ENCODE peak calls at places on chromosome 12, in ten cellular contexts. H, O, Z, F, Y, M, D, X, N and E are unnamed samples.

GRCh38 chr12:29428630-29429029 is 47.7 kb upstream of the ERGIC2 start:
- DNase-seq in D (no peak), N (no peak), H (no peak), X (peak), Y (no peak), M (peak), O (no peak), F (peak), Z (peak), E (no peak)

GRCh38 chr12:93419388-93420034 is 22.2 kb downstream of the UBE2N start:
- DNase-seq in Y (no peak), N (no peak), F (peak), X (no peak), H (no peak), O (no peak), Z (peak), D (no peak), M (peak), E (peak)

GRCh38 chr12:92695056-92695455 is 7.7 kb upstream of the PLEKHG7 start:
- DNase-seq in O (no peak), X (no peak), H (no peak), N (no peak), Y (no peak), F (no peak), M (no peak), D (no peak), Z (no peak), E (no peak)

GRCh38 chr12:108333898-108334699 is 5.0 kb downstream of the CMKLR1 start:
- DNase-seq in H (no peak), Z (peak), O (no peak), D (no peak), X (no peak), N (no peak), F (peak), M (peak), Y (no peak), E (no peak)

GRCh38 chr12:83190631-83191390 is 504.1 kb downstream of the TMTC2 start:
- DNase-seq in X (no peak), M (no peak), F (no peak), D (no peak), Z (no peak), O (no peak), H (no peak), N (no peak), Y (no peak), E (no peak)

GRCh38 chr12:94285954-94286579 is 137.7 kb downstream of the PLXNC1 start:
- DNase-seq in Y (no peak), H (no peak), F (no peak), O (no peak), N (no peak), M (no peak), Z (no peak), X (no peak), D (no peak), E (no peak)

GRCh38 chr12:75721790-75722189 is 210.4 kb upstream of the KRR1 start:
- DNase-seq in Z (no peak), D (no peak), H (no peak), Y (no peak), O (no peak), N (no peak), X (no peak), F (no peak), M (no peak), E (no peak)

GRCh38 chr12:15336772-15337553 is 14.7 kb downstream of the PTPRO start:
- DNase-seq in N (no peak), O (no peak), M (no peak), F (peak), H (no peak), Y (no peak), D (no peak), X (peak), Z (peak), E (no peak)

GRCh38 chr12:50317198-50317597 is 33.9 kb upstream of the LIMA1 start:
- DNase-seq in O (no peak), F (peak), Z (peak), D (no peak), Y (no peak), M (no peak), H (no peak), N (no peak), X (no peak), E (no peak)

GRCh38 chr12:59873136-59873535 is 277.3 kb downstream of the SLC16A7 start:
- DNase-seq in N (no peak), H (no peak), Y (no peak), D (no peak), F (no peak), O (no peak), M (no peak), X (no peak), Z (no peak), E (no peak)

GRCh38 chr12:112930350-112930749 is 7.9 kb upstream of the OAS3 start:
- DNase-seq in X (no peak), H (no peak), M (no peak), D (no peak), Y (no peak), N (no peak), F (no peak), Z (no peak), O (no peak), E (no peak)

GRCh38 chr12:101877816-101878811 is 734 bp downstream of the DRAM1 start:
- DNase-seq in Y (no peak), M (peak), X (no peak), H (no peak), F (peak), O (no peak), N (peak), Z (peak), D (no peak), E (no peak)

GRCh38 chr12:79555006-79555925 is 135.5 kb downstream of the PAWR start:
- DNase-seq in Y (no peak), Z (peak), M (peak), X (peak), N (no peak), D (no peak), H (no peak), O (no peak), F (peak), E (no peak)

GRCh38 chr12:59403259-59403932 is 192.4 kb upstream of the SLC16A7 start:
- DNase-seq in N (no peak), D (no peak), Y (peak), F (peak), X (peak), H (no peak), O (no peak), M (peak), Z (peak), E (peak)

GRCh38 chr12:47942327-47943230 is 20.8 kb upstream of the TMEM106C start:
- DNase-seq in O (no peak), N (peak), H (peak), M (peak), D (no peak), X (no peak), Z (no peak), F (peak), Y (peak), E (no peak)

GRCh38 chr12:121124402-121125109 is 8.1 kb upstream of the P2RX7 start:
- DNase-seq in X (peak), N (no peak), H (no peak), Y (no peak), F (peak), M (peak), Z (peak), D (no peak), O (no peak), E (no peak)